ENCODE peak calls at places on chromosomes 13 and 19, in four cellular contexts. N is activated naive CD4-positive, alpha-beta T cell treated with anti-CD3 and anti-CD28 coated beads for 36 hours; J is HL-60; H is NCI-H1436 treated with DMSO at 0.1 percent for 48 hours. P is an unnamed sample.

GRCh38 chr19:56942749-56943148 is 102.2 kb upstream of the PEG3 start:
- DNase-seq in N (no peak), J (no peak), H (no peak), P (no peak)

GRCh38 chr13:44212633-44213387 is 160.8 kb upstream of the SERP2 start:
- DNase-seq in N (no peak), J (no peak), H (no peak), P (no peak)

GRCh38 chr19:1133471-1133929 is 29.7 kb downstream of the GPX4 start:
- DNase-seq in N (peak), J (peak), H (no peak), P (peak)

GRCh38 chr13:27401210-27401609 is 23.2 kb upstream of the GTF3A start:
- DNase-seq in N (no peak), J (peak), H (no peak), P (no peak)

GRCh38 chr19:45972081-45972943 is 1.4 kb downstream of the NOVA2 start:
- DNase-seq in N (peak), J (peak), H (no peak), P (peak)

GRCh38 chr19:35229601-35230000 is 1.1 kb upstream of the FAM187B start:
- DNase-seq in N (peak), J (no peak), H (no peak), P (no peak)

GRCh38 chr13:99496322-99497142 is 4.7 kb upstream of the TM9SF2 start:
- DNase-seq in N (peak), J (peak), H (no peak), P (peak)

GRCh38 chr13:65149687-65150086 is 2080.4 kb downstream of the PCDH9 start:
- DNase-seq in N (no peak), J (no peak), H (no peak), P (no peak)

GRCh38 chr13:29676941-29677452 is 81.5 kb upstream of the SLC7A1 start:
- DNase-seq in N (no peak), J (no peak), H (no peak), P (no peak)

P was measured in activated CD8-positive, alpha-beta T cell treated with anti-CD3 and anti-CD28 coated beads for 36 hours.